ENCODE peak calls at places on chromosomes 5 and 9, in five cellular contexts. P is trophoblast cell, L is neuronal stem cell, J is H1, V is mesenchymal stem cell. S is an unnamed sample.

GRCh38 chr5:59673438-59674058 is 220.0 kb downstream of the PDE4D start:
- DNase-seq in P (no peak), L (peak), J (no peak), V (peak), S (no peak)

GRCh38 chr5:111830333-111830732 is 73.3 kb upstream of the NREP start:
- DNase-seq in P (no peak), L (no peak), J (no peak), V (peak), S (no peak)

GRCh38 chr9:68705636-68706578 is 867 bp downstream of the PIP5K1B start:
- DNase-seq in P (no peak), L (no peak), J (peak), V (peak), S (peak)

GRCh38 chr9:92406506-92406905 is 2.1 kb upstream of the OGN start:
- DNase-seq in P (no peak), L (no peak), J (no peak), V (peak), S (no peak)

GRCh38 chr5:1371602-1372342 is 26.9 kb upstream of the CLPTM1L start:
- DNase-seq in P (no peak), L (no peak), J (no peak), V (no peak), S (no peak)

GRCh38 chr5:140041492-140042421 is 1.3 kb downstream of the NRG2 start:
- DNase-seq in P (peak), L (no peak), J (peak), V (peak), S (peak)

GRCh38 chr9:34310205-34310604 is 18.9 kb downstream of the KIF24 start:
- DNase-seq in P (no peak), L (no peak), J (no peak), V (peak), S (no peak)

GRCh38 chr5:122816726-122817125 is 28.7 kb upstream of the SNX24 start:
- DNase-seq in P (no peak), L (no peak), J (no peak), V (no peak), S (no peak)

GRCh38 chr9:129551393-129551973 is 69.4 kb downstream of the C9orf50 start:
- DNase-seq in P (no peak), L (no peak), J (no peak), V (no peak), S (no peak)

GRCh38 chr5:160259341-160259740 is 30.0 kb downstream of the FABP6 start:
- DNase-seq in P (no peak), L (no peak), J (no peak), V (no peak), S (no peak)

GRCh38 chr5:146828385-146828784 is 50.2 kb downstream of the PPP2R2B start:
- DNase-seq in P (peak), L (no peak), J (no peak), V (peak), S (no peak)

GRCh38 chr5:169202969-169203368 is 98.0 kb downstream of the SLIT3 start:
- DNase-seq in P (no peak), L (no peak), J (no peak), V (no peak), S (no peak)

GRCh38 chr9:2228132-2228531 is 213.0 kb downstream of the SMARCA2 start:
- DNase-seq in P (no peak), L (peak), J (peak), V (no peak), S (peak)

GRCh38 chr5:123094919-123095693 is 6.1 kb downstream of the PRDM6 start:
- DNase-seq in P (no peak), L (no peak), J (peak), V (no peak), S (peak)

GRCh38 chr9:75628952-75629351 is 261.5 kb upstream of the PCSK5 start:
- DNase-seq in P (no peak), L (no peak), J (no peak), V (no peak), S (no peak)

GRCh38 chr5:76104027-76104426 is 20.8 kb downstream of the SV2C start:
- DNase-seq in P (peak), L (peak), J (peak), V (peak), S (peak)

GRCh38 chr9:134214395-134214765 is 50.0 kb upstream of the RNU6ATAC start:
- DNase-seq in P (no peak), L (no peak), J (no peak), V (peak), S (no peak)

GRCh38 chr9:128151343-128152132 is 2.3 kb downstream of the LCN2 start:
- DNase-seq in P (no peak), L (no peak), J (no peak), V (no peak), S (no peak)

GRCh38 chr5:111655169-111655924 is 101.6 kb downstream of the NREP start:
- DNase-seq in P (no peak), L (no peak), J (no peak), V (peak), S (no peak)

GRCh38 chr9:91207889-91208651 is 153.6 kb downstream of the AUH start:
- DNase-seq in P (peak), L (no peak), J (no peak), V (peak), S (no peak)

GRCh38 chr9:91208837-91209236 is 152.9 kb downstream of the AUH start:
- DNase-seq in P (no peak), L (no peak), J (no peak), V (no peak), S (no peak)

GRCh38 chr9:91211919-91212318 is 149.8 kb downstream of the AUH start:
- DNase-seq in P (no peak), L (no peak), J (no peak), V (no peak), S (no peak)

GRCh38 chr9:91211414-91211813 is 150.3 kb downstream of the AUH start:
- DNase-seq in P (no peak), L (no peak), J (no peak), V (no peak), S (no peak)

DNA sequence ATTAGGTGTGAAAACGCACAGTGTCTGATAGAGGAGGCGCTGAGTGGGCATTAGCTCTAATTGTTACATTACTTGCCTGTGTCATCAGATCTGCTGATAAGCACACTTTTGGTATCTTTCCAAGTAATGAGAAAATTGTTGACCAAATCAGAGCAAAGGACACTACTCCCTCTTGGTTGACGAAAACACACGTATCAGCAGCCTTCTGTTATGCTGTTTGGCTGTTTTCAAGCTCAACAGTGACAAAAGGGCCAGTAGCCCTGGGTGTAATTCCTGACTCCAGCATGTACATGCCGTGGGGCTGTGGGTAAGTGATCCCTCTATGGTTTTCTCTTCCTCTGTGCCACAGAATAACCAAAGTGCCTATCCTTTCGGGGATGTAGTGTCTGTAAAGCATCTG is 151.4 kb downstream of the AUH start:
- DNase-seq in P (peak), L (no peak), J (no peak), V (no peak), S (no peak)
- H2BK12ac ChIP-seq in P (no peak), L (no peak), J (no peak), V (peak), S (no peak)

GRCh38 chr5:180041501-180042274 is 29.9 kb downstream of the RNF130 start:
- DNase-seq in P (no peak), L (no peak), J (no peak), V (no peak), S (no peak)
- H4K8ac ChIP-seq in P (no peak), L (no peak), J (no peak), V (no peak), S (no peak)

GRCh38 chr5:63553069-63553468 is 409.2 kb downstream of the HTR1A start:
- DNase-seq in P (no peak), L (no peak), J (no peak), V (no peak), S (no peak)
- H2BK12ac ChIP-seq in P (no peak), L (no peak), J (no peak), V (no peak), S (no peak)

GRCh38 chr9:113654605-113655193 is 191.2 kb downstream of the RGS3 start:
- DNase-seq in P (peak), L (no peak), J (no peak), V (no peak), S (no peak)
- H4K8ac ChIP-seq in P (peak), L (no peak), J (no peak), V (peak), S (no peak)

GRCh38 chr9:132768932-132769894 is 98.9 kb downstream of the GTF3C4 start:
- DNase-seq in P (no peak), L (peak), J (peak), V (peak), S (peak)
- H2BK12ac ChIP-seq in P (no peak), L (no peak), J (peak), V (peak), S (no peak)

GRCh38 chr5:153827407-153827806 is 211.3 kb downstream of the FAM114A2 start:
- DNase-seq in P (no peak), L (no peak), J (no peak), V (no peak), S (peak)
- H4K8ac ChIP-seq in P (no peak), L (no peak), J (no peak), V (no peak), S (no peak)

GRCh38 chr5:71663166-71663565 is 55.9 kb upstream of the CARTPT start:
- DNase-seq in P (no peak), L (no peak), J (no peak), V (no peak), S (no peak)
- H2BK12ac ChIP-seq in P (no peak), L (no peak), J (no peak), V (no peak), S (no peak)

DNA sequence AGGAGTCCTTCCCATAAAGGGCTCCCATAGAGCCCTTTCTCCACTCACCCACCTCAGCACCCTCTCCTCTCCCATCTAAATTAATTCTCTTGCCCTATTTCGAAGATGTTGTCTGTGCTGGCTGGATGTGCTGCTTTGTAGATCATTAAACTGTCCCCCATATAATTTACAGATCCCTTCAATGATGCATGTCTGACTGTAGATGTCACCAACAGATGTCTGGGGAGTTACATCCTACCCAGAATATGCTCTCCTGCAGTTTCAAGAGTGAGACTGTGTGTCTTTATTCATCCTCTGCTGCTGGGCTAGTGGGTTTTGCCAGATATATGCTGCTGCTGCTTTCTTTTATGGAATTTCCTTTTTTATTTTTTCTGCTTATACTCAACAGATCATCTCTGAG is 351.2 kb downstream of the MLLT3 start:
- DNase-seq in P (no peak), L (no peak), J (no peak), V (no peak), S (no peak)
- H4K8ac ChIP-seq in P (no peak), L (no peak), J (no peak), V (no peak), S (no peak)

GRCh38 chr9:105681313-105681712 is 13.0 kb upstream of the TMEM38B start:
- DNase-seq in P (no peak), L (no peak), J (no peak), V (no peak), S (no peak)
- H2BK12ac ChIP-seq in P (no peak), L (no peak), J (no peak), V (no peak), S (no peak)

S was measured in H9.